ENCODE peak calls at places on chromosomes 2 and 18, in five cellular contexts. One of them, this sample, is unnamed.

GRCh38 chr18:12883003-12883683 is 894 bp downstream of the PTPN2 start:
- DNase-seq in naive thymus-derived CD8-positive, alpha-beta T cell: no peak
- DNase-seq in iris pigment epithelial cell: no peak
- DNase-seq in AG09309: no peak
- DNase-seq in NCI-H774: no peak
- DNase-seq in this sample: no peak

GRCh38 chr2:54903736-54904554 is 146.3 kb downstream of the RTN4 start:
- DNase-seq in iris pigment epithelial cell: peak; percentile 98
- DNase-seq in naive thymus-derived CD8-positive, alpha-beta T cell: no peak
- DNase-seq in NCI-H774: no peak
- DNase-seq in AG09309: peak; percentile 99
- DNase-seq in this sample: no peak

GRCh38 chr2:151162185-151162584 is 99.5 kb downstream of the RBM43 start:
- DNase-seq in naive thymus-derived CD8-positive, alpha-beta T cell: no peak
- DNase-seq in iris pigment epithelial cell: peak; percentile 76
- DNase-seq in AG09309: peak; percentile 35
- DNase-seq in NCI-H774: no peak
- DNase-seq in this sample: no peak

GRCh38 chr2:33166287-33166881 is 219.6 kb downstream of the LTBP1 start:
- DNase-seq in iris pigment epithelial cell: peak; percentile 68
- DNase-seq in naive thymus-derived CD8-positive, alpha-beta T cell: no peak
- DNase-seq in AG09309: peak; percentile 68
- DNase-seq in NCI-H774: no peak
- DNase-seq in this sample: no peak

GRCh38 chr18:31275722-31276463 is 42.1 kb upstream of the DSG1 start:
- DNase-seq in naive thymus-derived CD8-positive, alpha-beta T cell: no peak
- DNase-seq in NCI-H774: no peak
- DNase-seq in AG09309: no peak
- DNase-seq in iris pigment epithelial cell: no peak
- DNase-seq in this sample: no peak

GRCh38 chr2:163919717-163920116 is 183.9 kb upstream of the FIGN start:
- DNase-seq in naive thymus-derived CD8-positive, alpha-beta T cell: no peak
- DNase-seq in AG09309: no peak
- DNase-seq in iris pigment epithelial cell: peak; percentile 14
- DNase-seq in NCI-H774: no peak
- DNase-seq in this sample: no peak

GRCh38 chr2:163717993-163718680 is 17.7 kb downstream of the FIGN start:
- DNase-seq in NCI-H774: peak; percentile 43
- DNase-seq in AG09309: no peak
- DNase-seq in iris pigment epithelial cell: no peak
- DNase-seq in naive thymus-derived CD8-positive, alpha-beta T cell: no peak
- DNase-seq in this sample: no peak

GRCh38 chr2:96769816-96770215 is 9.1 kb downstream of the CNNM4 start:
- DNase-seq in AG09309: no peak
- DNase-seq in NCI-H774: no peak
- DNase-seq in naive thymus-derived CD8-positive, alpha-beta T cell: no peak
- DNase-seq in iris pigment epithelial cell: no peak
- DNase-seq in this sample: no peak

GRCh38 chr2:5203356-5203755 is 488.8 kb upstream of the SOX11 start:
- DNase-seq in naive thymus-derived CD8-positive, alpha-beta T cell: no peak
- DNase-seq in AG09309: no peak
- DNase-seq in NCI-H774: no peak
- DNase-seq in iris pigment epithelial cell: no peak
- DNase-seq in this sample: no peak

GRCh38 chr2:199833525-199833924 is 17.5 kb downstream of the FTCDNL1 start:
- DNase-seq in NCI-H774: peak; percentile 7
- DNase-seq in iris pigment epithelial cell: peak; percentile 0
- DNase-seq in AG09309: no peak
- DNase-seq in naive thymus-derived CD8-positive, alpha-beta T cell: no peak
- DNase-seq in this sample: no peak

This sample was measured in B cell.